ENCODE peak calls at places on chromosomes 12 and 14, in ten cellular contexts. Y is cardiac fibroblast, V is astrocyte of the cerebellum, I is neural crest cell, Q is adrenal gland, R is fibroblast of lung, J is A549, U is lung, E is psoas muscle, G is ovary. S is an unnamed sample.

GRCh38 chr12:122138616-122139015 is 35.4 kb downstream of the IL31 start:
- DNase-seq in E (no peak), J (no peak), U (no peak), V (no peak), G (no peak), I (no peak), Q (no peak), Y (no peak), R (no peak), S (no peak)

GRCh38 chr14:50357124-50357523 is 39.6 kb downstream of the CDKL1 start:
- DNase-seq in I (no peak), U (no peak), J (no peak), E (no peak), Y (no peak), G (no peak), V (no peak), Q (no peak), R (no peak), S (no peak)

GRCh38 chr12:24848941-24849477 is 99.9 kb downstream of the BCAT1 start:
- DNase-seq in R (no peak), I (no peak), Q (no peak), J (no peak), V (no peak), U (no peak), Y (no peak), G (no peak), E (no peak), S (no peak)

GRCh38 chr12:68223067-68223747 is 2.4 kb downstream of the IL26 start:
- DNase-seq in E (peak), I (peak), Y (peak), U (peak), G (peak), Q (peak), R (peak), V (peak), J (peak), S (peak)

GRCh38 chr12:113145720-113146551 is 3.6 kb upstream of the CFAP73 start:
- DNase-seq in V (no peak), Q (no peak), R (peak), U (no peak), Y (peak), I (no peak), E (no peak), G (no peak), J (no peak), S (peak)

GRCh38 chr12:122125452-122126341 is 47.1 kb downstream of the MLXIP start:
- DNase-seq in R (no peak), E (peak), Q (no peak), V (no peak), G (no peak), U (no peak), I (no peak), J (no peak), Y (no peak), S (no peak)

GRCh38 chr14:105364100-105364708 is 34.1 kb upstream of the TEX22 start:
- DNase-seq in J (no peak), Y (peak), G (no peak), E (no peak), V (no peak), U (no peak), I (no peak), Q (no peak), R (peak), S (peak)

GRCh38 chr12:57627504-57628279 is 5.3 kb downstream of the B4GALNT1 start:
- DNase-seq in I (no peak), Q (no peak), Y (no peak), R (no peak), J (no peak), V (no peak), G (no peak), E (peak), U (no peak), S (no peak)

GRCh38 chr14:64467131-64467530 is 1.8 kb downstream of the AKAP5 start:
- DNase-seq in I (no peak), G (no peak), Y (peak), R (peak), J (no peak), U (no peak), V (no peak), E (no peak), Q (no peak), S (no peak)

GRCh38 chr12:50353404-50353803 is 43.0 kb downstream of the FAM186A start:
- DNase-seq in G (no peak), I (no peak), R (no peak), U (no peak), J (no peak), Y (no peak), E (no peak), V (no peak), Q (no peak), S (no peak)

GRCh38 chr14:76203086-76204001 is 51.6 kb downstream of the GPATCH2L start:
- DNase-seq in G (peak), V (peak), Y (peak), R (peak), J (peak), I (no peak), Q (peak), U (no peak), E (no peak), S (peak)

GRCh38 chr12:52794479-52795331 is 1.2 kb downstream of the KRT3 start:
- DNase-seq in G (no peak), J (no peak), I (no peak), Q (no peak), V (no peak), U (no peak), R (no peak), Y (no peak), E (no peak), S (peak)

GRCh38 chr12:95661360-95661759 is 110.1 kb upstream of the USP44 start:
- DNase-seq in V (no peak), R (no peak), J (no peak), U (no peak), I (no peak), Y (no peak), E (no peak), Q (no peak), G (no peak), S (no peak)

GRCh38 chr12:131598717-131599116 is 112.2 kb upstream of the SFSWAP start:
- DNase-seq in J (no peak), U (no peak), R (no peak), G (no peak), Q (no peak), V (no peak), E (no peak), I (no peak), Y (no peak), S (no peak)

GRCh38 chr12:67710582-67710981 is 62.0 kb downstream of the DYRK2 start:
- DNase-seq in V (no peak), R (peak), J (peak), U (no peak), I (no peak), G (no peak), Q (peak), E (no peak), Y (no peak), S (peak)

GRCh38 chr14:104681689-104682074 is 7.7 kb upstream of the INF2 start:
- DNase-seq in Q (peak), R (peak), J (peak), Y (peak), I (peak), V (no peak), E (peak), G (peak), U (peak), S (peak)

GRCh38 chr12:39010406-39010805 is 105.0 kb upstream of the CPNE8 start:
- DNase-seq in Y (no peak), G (no peak), R (no peak), Q (no peak), V (no peak), J (no peak), I (no peak), E (no peak), U (no peak), S (no peak)

GRCh38 chr12:53728206-53728605 is 954 bp upstream of the CALCOCO1 start:
- DNase-seq in J (no peak), Y (no peak), U (no peak), V (no peak), G (no peak), R (no peak), E (no peak), I (no peak), Q (no peak), S (no peak)

GRCh38 chr12:104426926-104427546 is 29.7 kb upstream of the CHST11 start:
- DNase-seq in V (peak), E (no peak), U (no peak), G (no peak), J (no peak), I (no peak), Q (no peak), R (peak), Y (peak), S (peak)

GRCh38 chr14:79967453-79967852 is 243.9 kb downstream of the DIO2 start:
- DNase-seq in E (no peak), Q (no peak), I (no peak), G (no peak), R (no peak), U (no peak), J (no peak), V (no peak), Y (no peak), S (peak)

GRCh38 chr14:104353921-104354701 is 215.7 kb downstream of the KIF26A start:
- DNase-seq in E (peak), V (no peak), U (no peak), J (no peak), R (no peak), I (no peak), G (peak), Y (no peak), Q (no peak), S (no peak)

GRCh38 chr12:25249951-25250738 is 584 bp downstream of the KRAS start:
- DNase-seq in R (no peak), G (peak), V (no peak), Q (peak), I (peak), E (peak), Y (peak), U (peak), J (peak), S (peak)

GRCh38 chr14:46325777-46326176 is 325.8 kb downstream of the RPL10L start:
- DNase-seq in V (no peak), G (no peak), R (no peak), Y (no peak), U (no peak), I (no peak), J (no peak), E (no peak), Q (no peak), S (no peak)

DNA sequence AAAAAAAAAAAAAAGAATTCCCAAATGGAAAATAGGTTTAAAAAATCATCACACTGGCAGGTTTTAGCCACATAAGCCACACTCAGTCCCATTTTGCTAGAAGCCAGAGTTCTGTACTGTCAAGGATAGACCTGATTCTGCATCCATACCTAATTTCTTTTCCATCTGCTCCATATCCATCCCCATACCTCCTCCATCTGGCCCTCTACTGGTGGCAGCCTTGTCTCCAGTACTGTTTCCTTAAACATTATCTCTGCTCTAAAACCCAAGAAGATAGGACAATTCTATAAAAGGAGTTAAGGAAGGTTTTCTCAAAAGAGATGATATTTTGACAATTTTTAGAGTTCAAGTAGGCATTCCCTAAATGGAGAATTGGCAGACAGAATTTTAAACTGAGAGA is 26.0 kb upstream of the RXYLT1 start:
- DNase-seq in I (no peak), E (no peak), U (no peak), J (peak), V (no peak), R (no peak), G (no peak), Q (no peak), Y (no peak), S (no peak)
- TF ChIP-seq CTCF in I (peak), E (no peak), U (no peak), J (peak), V (peak), R (peak), G (no peak), Q (no peak), Y (peak), S (peak)

GRCh38 chr14:21063479-21063878 is 5.9 kb downstream of the RNASE8 start:
- DNase-seq in U (no peak), R (peak), Y (peak), V (peak), Q (peak), I (no peak), G (no peak), E (no peak), J (no peak), S (peak)

GRCh38 chr14:21070083-21070609 is at the start of gene ARHGEF40:
- DNase-seq in R (peak), V (no peak), Y (peak), U (no peak), E (peak), G (peak), Q (peak), J (no peak), I (peak), S (no peak)

GRCh38 chr14:21068521-21069387 is 1.4 kb upstream of the ARHGEF40 start:
- DNase-seq in J (peak), U (peak), Q (no peak), V (no peak), R (peak), Y (peak), I (peak), G (peak), E (peak), S (peak)

GRCh38 chr14:21069388-21070082 is 569 bp upstream of the ARHGEF40 start:
- DNase-seq in G (peak), V (no peak), Q (no peak), I (peak), J (no peak), R (peak), Y (peak), U (no peak), E (no peak), S (no peak)

DNA sequence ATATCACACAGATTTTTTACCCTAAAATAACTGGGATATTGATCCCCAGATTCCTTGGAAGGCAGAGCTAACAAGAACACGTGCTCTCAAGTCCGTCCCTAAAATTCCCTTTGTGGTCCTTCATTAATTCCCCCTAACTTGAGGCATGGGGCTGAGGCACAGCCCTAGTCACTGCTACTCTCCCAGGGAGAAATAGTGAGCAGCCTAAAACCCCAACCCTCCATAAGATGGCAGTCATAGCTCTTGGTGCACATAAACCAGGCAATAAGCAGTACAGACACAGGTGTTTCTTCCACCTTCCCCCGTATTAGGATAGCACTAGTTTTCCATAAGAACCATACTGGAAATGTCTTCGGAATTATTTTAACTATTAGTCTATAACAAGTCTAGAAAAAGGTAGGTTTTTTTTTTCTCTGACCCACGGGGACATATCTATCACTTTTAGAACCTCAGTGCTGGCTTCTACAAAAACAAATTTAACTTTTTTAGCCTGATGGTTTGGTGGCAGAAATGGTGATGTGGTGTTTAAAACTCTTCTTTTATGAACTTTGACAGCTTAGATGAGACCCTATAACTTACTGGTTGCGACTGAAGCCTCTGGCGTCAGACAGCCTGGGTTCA is 3.1 kb upstream of the ARHGEF40 start:
- DNase-seq in G (no peak), R (peak), V (no peak), U (no peak), E (no peak), I (no peak), J (peak), Y (no peak), Q (no peak), S (no peak)
- TF ChIP-seq CTCF in G (no peak), R (no peak), V (peak), U (no peak), E (no peak), I (peak), J (peak), Y (peak), Q (no peak), S (peak)

GRCh38 chr14:24430682-24431568 is 1.2 kb downstream of the KHNYN start:
- DNase-seq in I (no peak), Y (peak), Q (peak), G (peak), E (no peak), R (peak), J (no peak), U (no peak), V (no peak), S (peak)
- TF ChIP-seq CTCF in I (no peak), Y (no peak), Q (no peak), G (no peak), E (no peak), R (no peak), J (no peak), U (no peak), V (no peak), S (no peak)

GRCh38 chr14:96497586-96497985 is 4.6 kb upstream of the PAPOLA start:
- DNase-seq in R (no peak), Y (no peak), U (no peak), I (no peak), Q (no peak), E (no peak), G (no peak), V (no peak), J (no peak), S (no peak)

GRCh38 chr14:96497087-96497486 is 5.1 kb upstream of the PAPOLA start:
- DNase-seq in V (no peak), U (no peak), I (no peak), Y (no peak), G (no peak), E (no peak), R (no peak), Q (no peak), J (no peak), S (no peak)

GRCh38 chr14:96501746-96502620 is at the start of gene PAPOLA:
- DNase-seq in E (peak), Q (peak), V (peak), G (peak), U (peak), Y (peak), R (peak), I (peak), J (peak), S (peak)

GRCh38 chr14:96502621-96503251 is 554 bp downstream of the PAPOLA start:
- DNase-seq in E (peak), U (peak), R (peak), J (peak), Q (peak), Y (peak), V (no peak), I (peak), G (no peak), S (peak)

GRCh38 chr14:96501383-96501745 is 818 bp upstream of the PAPOLA start:
- DNase-seq in R (no peak), J (no peak), I (no peak), V (no peak), G (no peak), Y (no peak), Q (no peak), U (no peak), E (no peak), S (no peak)
- TF ChIP-seq CTCF in R (no peak), J (no peak), I (no peak), V (no peak), G (no peak), Y (no peak), Q (no peak), U (no peak), E (no peak), S (no peak)

DNA sequence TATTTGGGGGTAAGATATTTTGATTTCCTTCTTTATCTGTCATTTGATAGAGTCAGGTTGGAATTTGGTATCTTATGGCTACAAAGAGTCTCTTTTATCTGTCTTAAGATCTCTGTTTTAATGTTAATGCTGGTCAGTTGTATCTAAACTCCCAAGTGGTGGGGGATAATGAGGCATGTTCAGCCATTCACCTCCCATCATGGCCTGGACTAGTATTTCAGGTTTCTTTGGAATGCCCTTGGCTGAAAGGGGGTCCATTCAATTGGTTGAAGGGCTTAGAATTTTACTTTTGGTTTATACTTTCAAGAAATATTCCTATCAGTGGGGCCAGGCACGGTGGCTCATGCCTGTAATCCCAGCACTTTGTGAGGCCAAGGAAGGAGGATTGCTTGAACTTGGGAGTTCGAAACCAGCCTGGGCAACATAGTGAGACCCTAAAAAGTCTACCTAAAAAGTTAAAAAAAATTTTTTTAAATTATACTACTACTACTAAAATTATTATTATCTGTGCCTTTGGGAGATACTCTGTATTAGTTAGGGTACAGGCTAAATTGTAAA is 4.7 kb downstream of the DGLUCY start:
- DNase-seq in U (no peak), Q (no peak), G (no peak), R (no peak), E (no peak), Y (no peak), V (no peak), J (no peak), I (no peak), S (no peak)
- TF ChIP-seq CTCF in U (no peak), Q (no peak), G (no peak), R (no peak), E (no peak), Y (no peak), V (no peak), J (no peak), I (no peak), S (no peak)

DNA sequence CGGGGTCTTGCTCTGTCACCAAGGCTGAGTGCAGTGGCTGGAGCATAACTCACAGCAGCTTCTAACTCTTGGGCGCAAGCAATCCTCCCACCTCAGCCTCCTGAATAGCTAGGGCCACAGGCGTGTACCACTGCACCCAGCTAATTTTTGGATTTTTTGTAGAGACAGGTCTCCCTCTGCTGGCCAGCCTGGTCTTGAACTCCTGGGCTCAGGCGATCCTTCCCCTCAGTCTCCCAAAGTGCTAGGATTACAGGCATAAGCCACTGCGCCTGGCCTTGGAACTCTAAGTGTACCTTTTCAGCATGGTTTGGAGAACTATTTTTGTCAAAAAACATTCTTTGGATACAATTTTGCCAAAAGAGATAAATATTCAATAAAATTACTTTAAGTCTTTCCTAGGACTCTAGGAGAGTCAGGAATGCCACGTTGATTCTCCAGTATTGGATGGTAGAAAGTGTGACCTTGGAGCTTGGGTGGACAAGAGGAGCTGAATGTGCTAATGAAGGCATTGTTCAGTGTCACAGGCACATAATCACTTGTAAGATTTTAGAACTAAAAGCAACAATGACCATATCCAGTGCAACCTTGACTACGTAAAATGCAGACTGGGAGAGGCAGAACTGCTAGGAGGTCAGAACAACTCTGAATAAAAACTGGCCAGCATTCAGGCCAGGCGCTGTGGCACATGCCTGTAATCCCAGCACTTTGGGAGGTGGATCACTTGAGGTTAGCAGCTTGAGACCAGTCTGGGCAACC is 2.8 kb downstream of the SRSF9 start:
- DNase-seq in Y (peak), U (no peak), Q (peak), I (peak), G (peak), V (no peak), E (no peak), J (peak), R (peak), S (peak)
- TF ChIP-seq CTCF in Y (peak), U (peak), Q (peak), I (peak), G (peak), V (peak), E (peak), J (peak), R (peak), S (peak)

S was measured in fibroblast of mammary gland.